ENCODE peak calls at places on chromosomes 4 and X, in nine cellular contexts. One of them, this sample, is unnamed.

GRCh38 chr4:168908093-168908492 is 102.0 kb downstream of the CBR4 start:
- DNase-seq in GM20000: no peak
- DNase-seq in fibroblast of mammary gland: peak; percentile 37
- DNase-seq in stimulated activated CD4-positive, alpha-beta T cell treated with anti-CD3 and anti-CD28 coated beads, Interleukin-4, amount 100 ng/mL, for 48 hours: no peak
- DNase-seq in RKO: peak; percentile 4
- DNase-seq in cerebellar cortex: no peak
- DNase-seq in cardiac fibroblast: peak; percentile 78
- DNase-seq in right atrium auricular region: no peak
- DNase-seq in T-helper 2 cell: no peak
- DNase-seq in this sample: no peak

GRCh38 chrX:150310881-150311280 is 52.2 kb upstream of the MAMLD1 start:
- DNase-seq in GM20000: no peak
- DNase-seq in fibroblast of mammary gland: no peak
- DNase-seq in stimulated activated CD4-positive, alpha-beta T cell treated with anti-CD3 and anti-CD28 coated beads, Interleukin-4, amount 100 ng/mL, for 48 hours: no peak
- DNase-seq in RKO: no peak
- DNase-seq in cerebellar cortex: no peak
- DNase-seq in cardiac fibroblast: no peak
- DNase-seq in right atrium auricular region: no peak
- DNase-seq in T-helper 2 cell: no peak
- DNase-seq in this sample: no peak

GRCh38 chr4:87843936-87844335 is 11.2 kb downstream of the MEPE start:
- DNase-seq in GM20000: no peak
- DNase-seq in fibroblast of mammary gland: peak; percentile 96
- DNase-seq in stimulated activated CD4-positive, alpha-beta T cell treated with anti-CD3 and anti-CD28 coated beads, Interleukin-4, amount 100 ng/mL, for 48 hours: no peak
- DNase-seq in RKO: peak; percentile 66
- DNase-seq in cerebellar cortex: peak; percentile 95
- DNase-seq in cardiac fibroblast: peak; percentile 95
- DNase-seq in right atrium auricular region: no peak
- DNase-seq in T-helper 2 cell: no peak
- DNase-seq in this sample: no peak

GRCh38 chr4:115418997-115419396 is 305.6 kb upstream of the NDST4 start:
- DNase-seq in GM20000: no peak
- DNase-seq in fibroblast of mammary gland: no peak
- DNase-seq in stimulated activated CD4-positive, alpha-beta T cell treated with anti-CD3 and anti-CD28 coated beads, Interleukin-4, amount 100 ng/mL, for 48 hours: no peak
- DNase-seq in RKO: no peak
- DNase-seq in cerebellar cortex: no peak
- DNase-seq in cardiac fibroblast: no peak
- DNase-seq in right atrium auricular region: no peak
- DNase-seq in T-helper 2 cell: no peak
- DNase-seq in this sample: no peak

GRCh38 chrX:53990201-53990600 is 54.1 kb downstream of the PHF8 start:
- DNase-seq in GM20000: no peak
- DNase-seq in fibroblast of mammary gland: no peak
- DNase-seq in stimulated activated CD4-positive, alpha-beta T cell treated with anti-CD3 and anti-CD28 coated beads, Interleukin-4, amount 100 ng/mL, for 48 hours: no peak
- DNase-seq in RKO: no peak
- DNase-seq in cerebellar cortex: no peak
- DNase-seq in cardiac fibroblast: no peak
- DNase-seq in right atrium auricular region: no peak
- DNase-seq in T-helper 2 cell: no peak
- DNase-seq in this sample: no peak

GRCh38 chr4:38743866-38744265 is 38.9 kb downstream of the TLR10 start:
- DNase-seq in GM20000: no peak
- DNase-seq in fibroblast of mammary gland: no peak
- DNase-seq in stimulated activated CD4-positive, alpha-beta T cell treated with anti-CD3 and anti-CD28 coated beads, Interleukin-4, amount 100 ng/mL, for 48 hours: no peak
- DNase-seq in RKO: no peak
- DNase-seq in cerebellar cortex: peak; percentile 9
- DNase-seq in cardiac fibroblast: peak; percentile 6
- DNase-seq in right atrium auricular region: no peak
- DNase-seq in T-helper 2 cell: no peak
- DNase-seq in this sample: no peak

GRCh38 chr4:147942729-147943128 is 210.8 kb downstream of the ARHGAP10 start:
- DNase-seq in GM20000: no peak
- DNase-seq in fibroblast of mammary gland: peak; percentile 22
- DNase-seq in stimulated activated CD4-positive, alpha-beta T cell treated with anti-CD3 and anti-CD28 coated beads, Interleukin-4, amount 100 ng/mL, for 48 hours: no peak
- DNase-seq in RKO: no peak
- DNase-seq in cerebellar cortex: no peak
- DNase-seq in cardiac fibroblast: peak; percentile 32
- DNase-seq in right atrium auricular region: no peak
- DNase-seq in T-helper 2 cell: no peak
- DNase-seq in this sample: no peak

GRCh38 chr4:139873111-139873866 is 207.7 kb downstream of the MGST2 start:
- DNase-seq in GM20000: no peak
- DNase-seq in fibroblast of mammary gland: no peak
- DNase-seq in stimulated activated CD4-positive, alpha-beta T cell treated with anti-CD3 and anti-CD28 coated beads, Interleukin-4, amount 100 ng/mL, for 48 hours: no peak
- DNase-seq in RKO: peak; percentile 14
- DNase-seq in cerebellar cortex: no peak
- DNase-seq in cardiac fibroblast: peak; percentile 28
- DNase-seq in right atrium auricular region: no peak
- DNase-seq in T-helper 2 cell: no peak
- DNase-seq in this sample: no peak

GRCh38 chr4:185113340-185113739 is 29.7 kb upstream of the SLC25A4 start:
- DNase-seq in GM20000: no peak
- DNase-seq in fibroblast of mammary gland: peak; percentile 62
- DNase-seq in stimulated activated CD4-positive, alpha-beta T cell treated with anti-CD3 and anti-CD28 coated beads, Interleukin-4, amount 100 ng/mL, for 48 hours: no peak
- DNase-seq in RKO: no peak
- DNase-seq in cerebellar cortex: no peak
- DNase-seq in cardiac fibroblast: no peak
- DNase-seq in right atrium auricular region: no peak
- DNase-seq in T-helper 2 cell: no peak
- DNase-seq in this sample: no peak

GRCh38 chr4:74618659-74619058 is 173.7 kb downstream of the AREG start:
- DNase-seq in GM20000: no peak
- DNase-seq in fibroblast of mammary gland: peak; percentile 86
- DNase-seq in stimulated activated CD4-positive, alpha-beta T cell treated with anti-CD3 and anti-CD28 coated beads, Interleukin-4, amount 100 ng/mL, for 48 hours: no peak
- DNase-seq in RKO: no peak
- DNase-seq in cerebellar cortex: no peak
- DNase-seq in cardiac fibroblast: peak; percentile 86
- DNase-seq in right atrium auricular region: no peak
- DNase-seq in T-helper 2 cell: no peak
- DNase-seq in this sample: no peak

GRCh38 chrX:53247928-53248327 is 22.9 kb upstream of the KDM5C start:
- DNase-seq in GM20000: no peak
- DNase-seq in fibroblast of mammary gland: no peak
- DNase-seq in stimulated activated CD4-positive, alpha-beta T cell treated with anti-CD3 and anti-CD28 coated beads, Interleukin-4, amount 100 ng/mL, for 48 hours: no peak
- DNase-seq in RKO: no peak
- DNase-seq in cerebellar cortex: no peak
- DNase-seq in cardiac fibroblast: no peak
- DNase-seq in right atrium auricular region: no peak
- DNase-seq in T-helper 2 cell: no peak
- DNase-seq in this sample: no peak

GRCh38 chr4:1978741-1979476 is 29.9 kb downstream of the NELFA start:
- DNase-seq in GM20000: no peak
- DNase-seq in fibroblast of mammary gland: no peak
- DNase-seq in stimulated activated CD4-positive, alpha-beta T cell treated with anti-CD3 and anti-CD28 coated beads, Interleukin-4, amount 100 ng/mL, for 48 hours: no peak
- DNase-seq in RKO: no peak
- DNase-seq in cerebellar cortex: no peak
- DNase-seq in cardiac fibroblast: no peak
- DNase-seq in right atrium auricular region: no peak
- DNase-seq in T-helper 2 cell: no peak
- DNase-seq in this sample: no peak

GRCh38 chrX:50003927-50004326 is 81.5 kb downstream of the CLCN5 start:
- DNase-seq in GM20000: no peak
- DNase-seq in fibroblast of mammary gland: no peak
- DNase-seq in stimulated activated CD4-positive, alpha-beta T cell treated with anti-CD3 and anti-CD28 coated beads, Interleukin-4, amount 100 ng/mL, for 48 hours: no peak
- DNase-seq in RKO: no peak
- DNase-seq in cerebellar cortex: no peak
- DNase-seq in cardiac fibroblast: no peak
- DNase-seq in right atrium auricular region: no peak
- DNase-seq in T-helper 2 cell: no peak
- DNase-seq in this sample: no peak

GRCh38 chrX:18931972-18932371 is 51.9 kb downstream of the PHKA2 start:
- DNase-seq in GM20000: no peak
- DNase-seq in fibroblast of mammary gland: peak; percentile 35
- DNase-seq in stimulated activated CD4-positive, alpha-beta T cell treated with anti-CD3 and anti-CD28 coated beads, Interleukin-4, amount 100 ng/mL, for 48 hours: no peak
- DNase-seq in RKO: peak; percentile 3
- DNase-seq in cerebellar cortex: peak; percentile 16
- DNase-seq in cardiac fibroblast: peak; percentile 49
- DNase-seq in right atrium auricular region: no peak
- DNase-seq in T-helper 2 cell: no peak
- DNase-seq in this sample: no peak

GRCh38 chr4:176584031-176584430 is 208.7 kb downstream of the VEGFC start:
- DNase-seq in GM20000: no peak
- DNase-seq in fibroblast of mammary gland: peak; percentile 32
- DNase-seq in stimulated activated CD4-positive, alpha-beta T cell treated with anti-CD3 and anti-CD28 coated beads, Interleukin-4, amount 100 ng/mL, for 48 hours: no peak
- DNase-seq in RKO: no peak
- DNase-seq in cerebellar cortex: no peak
- DNase-seq in cardiac fibroblast: peak; percentile 62
- DNase-seq in right atrium auricular region: no peak
- DNase-seq in T-helper 2 cell: no peak
- DNase-seq in this sample: no peak

GRCh38 chr4:25321703-25322102 is 9.1 kb downstream of the ZCCHC4 start:
- DNase-seq in GM20000: no peak
- DNase-seq in fibroblast of mammary gland: no peak
- DNase-seq in stimulated activated CD4-positive, alpha-beta T cell treated with anti-CD3 and anti-CD28 coated beads, Interleukin-4, amount 100 ng/mL, for 48 hours: no peak
- DNase-seq in RKO: no peak
- DNase-seq in cerebellar cortex: no peak
- DNase-seq in cardiac fibroblast: no peak
- DNase-seq in right atrium auricular region: no peak
- DNase-seq in T-helper 2 cell: no peak
- DNase-seq in this sample: no peak

GRCh38 chr4:76606662-76607265 is 171.7 kb downstream of the SHROOM3 start:
- DNase-seq in GM20000: no peak
- DNase-seq in fibroblast of mammary gland: peak; percentile 36
- DNase-seq in stimulated activated CD4-positive, alpha-beta T cell treated with anti-CD3 and anti-CD28 coated beads, Interleukin-4, amount 100 ng/mL, for 48 hours: no peak
- DNase-seq in RKO: no peak
- DNase-seq in cerebellar cortex: no peak
- DNase-seq in cardiac fibroblast: no peak
- DNase-seq in right atrium auricular region: no peak
- DNase-seq in T-helper 2 cell: no peak
- DNase-seq in this sample: no peak

GRCh38 chrX:43269201-43269600 is 386.9 kb upstream of the MAOA start:
- DNase-seq in GM20000: no peak
- DNase-seq in fibroblast of mammary gland: peak; percentile 5
- DNase-seq in stimulated activated CD4-positive, alpha-beta T cell treated with anti-CD3 and anti-CD28 coated beads, Interleukin-4, amount 100 ng/mL, for 48 hours: no peak
- DNase-seq in RKO: peak; percentile 2
- DNase-seq in cerebellar cortex: no peak
- DNase-seq in cardiac fibroblast: peak; percentile 2
- DNase-seq in right atrium auricular region: no peak
- DNase-seq in T-helper 2 cell: no peak
- DNase-seq in this sample: no peak

GRCh38 chrX:110987292-110987691 is 108.7 kb upstream of the PAK3 start:
- DNase-seq in GM20000: no peak
- DNase-seq in fibroblast of mammary gland: no peak
- DNase-seq in stimulated activated CD4-positive, alpha-beta T cell treated with anti-CD3 and anti-CD28 coated beads, Interleukin-4, amount 100 ng/mL, for 48 hours: no peak
- DNase-seq in RKO: no peak
- DNase-seq in cerebellar cortex: no peak
- DNase-seq in cardiac fibroblast: no peak
- DNase-seq in right atrium auricular region: no peak
- DNase-seq in T-helper 2 cell: no peak
- DNase-seq in this sample: no peak

GRCh38 chrX:53674581-53674980 is 11.9 kb downstream of the HUWE1 start:
- DNase-seq in GM20000: no peak
- DNase-seq in fibroblast of mammary gland: no peak
- DNase-seq in stimulated activated CD4-positive, alpha-beta T cell treated with anti-CD3 and anti-CD28 coated beads, Interleukin-4, amount 100 ng/mL, for 48 hours: no peak
- DNase-seq in RKO: no peak
- DNase-seq in cerebellar cortex: no peak
- DNase-seq in cardiac fibroblast: peak; percentile 26
- DNase-seq in right atrium auricular region: no peak
- DNase-seq in T-helper 2 cell: no peak
- DNase-seq in this sample: no peak

GRCh38 chrX:132463411-132463810 is 25.4 kb downstream of the MBNL3 start:
- DNase-seq in GM20000: no peak
- DNase-seq in fibroblast of mammary gland: peak; percentile 51
- DNase-seq in stimulated activated CD4-positive, alpha-beta T cell treated with anti-CD3 and anti-CD28 coated beads, Interleukin-4, amount 100 ng/mL, for 48 hours: no peak
- DNase-seq in RKO: peak; percentile 10
- DNase-seq in cerebellar cortex: no peak
- DNase-seq in cardiac fibroblast: peak; percentile 41
- DNase-seq in right atrium auricular region: no peak
- DNase-seq in T-helper 2 cell: no peak
- DNase-seq in this sample: no peak

GRCh38 chrX:42832764-42833549 is 55.0 kb upstream of the PPP1R2C start:
- DNase-seq in GM20000: no peak
- DNase-seq in fibroblast of mammary gland: no peak
- DNase-seq in stimulated activated CD4-positive, alpha-beta T cell treated with anti-CD3 and anti-CD28 coated beads, Interleukin-4, amount 100 ng/mL, for 48 hours: no peak
- DNase-seq in RKO: no peak
- DNase-seq in cerebellar cortex: no peak
- DNase-seq in cardiac fibroblast: no peak
- DNase-seq in right atrium auricular region: no peak
- DNase-seq in T-helper 2 cell: no peak
- DNase-seq in this sample: no peak

GRCh38 chr4:6892190-6892908 is 17.3 kb upstream of the TBC1D14 start:
- DNase-seq in GM20000: peak; percentile 55
- DNase-seq in fibroblast of mammary gland: peak; percentile 72
- DNase-seq in stimulated activated CD4-positive, alpha-beta T cell treated with anti-CD3 and anti-CD28 coated beads, Interleukin-4, amount 100 ng/mL, for 48 hours: no peak
- DNase-seq in RKO: no peak
- DNase-seq in cerebellar cortex: no peak
- DNase-seq in cardiac fibroblast: peak; percentile 65
- DNase-seq in right atrium auricular region: peak; percentile 62
- DNase-seq in T-helper 2 cell: no peak
- DNase-seq in this sample: peak; percentile 62

GRCh38 chr4:77157859-77158486 is 966 bp downstream of the CCNG2 start:
- DNase-seq in GM20000: peak; percentile 90
- DNase-seq in fibroblast of mammary gland: peak; percentile 74
- DNase-seq in stimulated activated CD4-positive, alpha-beta T cell treated with anti-CD3 and anti-CD28 coated beads, Interleukin-4, amount 100 ng/mL, for 48 hours: peak; percentile 48
- DNase-seq in RKO: peak; percentile 87
- DNase-seq in cerebellar cortex: peak; percentile 81
- DNase-seq in cardiac fibroblast: peak; percentile 89
- DNase-seq in right atrium auricular region: peak; percentile 83
- DNase-seq in T-helper 2 cell: peak; percentile 70
- DNase-seq in this sample: peak; percentile 92

GRCh38 chrX:16188687-16189086 is 21.4 kb downstream of the MAGEB17 start:
- DNase-seq in GM20000: no peak
- DNase-seq in fibroblast of mammary gland: peak; percentile 27
- DNase-seq in stimulated activated CD4-positive, alpha-beta T cell treated with anti-CD3 and anti-CD28 coated beads, Interleukin-4, amount 100 ng/mL, for 48 hours: no peak
- DNase-seq in RKO: peak; percentile 67
- DNase-seq in cerebellar cortex: no peak
- DNase-seq in cardiac fibroblast: peak; percentile 39
- DNase-seq in right atrium auricular region: no peak
- DNase-seq in T-helper 2 cell: no peak
- DNase-seq in this sample: no peak

GRCh38 chr4:72031868-72032619 is at the start of gene NPFFR2:
- DNase-seq in GM20000: no peak
- DNase-seq in fibroblast of mammary gland: peak; percentile 16
- DNase-seq in stimulated activated CD4-positive, alpha-beta T cell treated with anti-CD3 and anti-CD28 coated beads, Interleukin-4, amount 100 ng/mL, for 48 hours: no peak
- DNase-seq in RKO: no peak
- DNase-seq in cerebellar cortex: no peak
- DNase-seq in cardiac fibroblast: peak; percentile 33
- DNase-seq in right atrium auricular region: no peak
- DNase-seq in T-helper 2 cell: no peak
- DNase-seq in this sample: peak; percentile 48

GRCh38 chrX:46209037-46209436 is 336.2 kb downstream of the ZNF674 start:
- DNase-seq in GM20000: no peak
- DNase-seq in fibroblast of mammary gland: no peak
- DNase-seq in stimulated activated CD4-positive, alpha-beta T cell treated with anti-CD3 and anti-CD28 coated beads, Interleukin-4, amount 100 ng/mL, for 48 hours: no peak
- DNase-seq in RKO: no peak
- DNase-seq in cerebellar cortex: no peak
- DNase-seq in cardiac fibroblast: no peak
- DNase-seq in right atrium auricular region: no peak
- DNase-seq in T-helper 2 cell: no peak
- DNase-seq in this sample: no peak

GRCh38 chr4:41865981-41866798 is 69.0 kb upstream of the TMEM33 start:
- DNase-seq in GM20000: no peak
- DNase-seq in fibroblast of mammary gland: no peak
- DNase-seq in stimulated activated CD4-positive, alpha-beta T cell treated with anti-CD3 and anti-CD28 coated beads, Interleukin-4, amount 100 ng/mL, for 48 hours: no peak
- DNase-seq in RKO: no peak
- DNase-seq in cerebellar cortex: no peak
- DNase-seq in cardiac fibroblast: no peak
- DNase-seq in right atrium auricular region: no peak
- DNase-seq in T-helper 2 cell: no peak
- DNase-seq in this sample: no peak

GRCh38 chrX:133475953-133476352 is 60.7 kb upstream of the GPC4 start:
- DNase-seq in GM20000: no peak
- DNase-seq in fibroblast of mammary gland: no peak
- DNase-seq in stimulated activated CD4-positive, alpha-beta T cell treated with anti-CD3 and anti-CD28 coated beads, Interleukin-4, amount 100 ng/mL, for 48 hours: no peak
- DNase-seq in RKO: no peak
- DNase-seq in cerebellar cortex: no peak
- DNase-seq in cardiac fibroblast: no peak
- DNase-seq in right atrium auricular region: no peak
- DNase-seq in T-helper 2 cell: no peak
- DNase-seq in this sample: no peak

GRCh38 chr4:165016971-165017370 is 14.8 kb upstream of the TRIM60 start:
- DNase-seq in GM20000: no peak
- DNase-seq in fibroblast of mammary gland: peak; percentile 13
- DNase-seq in stimulated activated CD4-positive, alpha-beta T cell treated with anti-CD3 and anti-CD28 coated beads, Interleukin-4, amount 100 ng/mL, for 48 hours: no peak
- DNase-seq in RKO: peak; percentile 43
- DNase-seq in cerebellar cortex: no peak
- DNase-seq in cardiac fibroblast: no peak
- DNase-seq in right atrium auricular region: no peak
- DNase-seq in T-helper 2 cell: no peak
- DNase-seq in this sample: no peak

GRCh38 chrX:115330498-115331138 is 41.1 kb downstream of the LUZP4 start:
- DNase-seq in GM20000: peak; percentile 50
- DNase-seq in fibroblast of mammary gland: peak; percentile 76
- DNase-seq in stimulated activated CD4-positive, alpha-beta T cell treated with anti-CD3 and anti-CD28 coated beads, Interleukin-4, amount 100 ng/mL, for 48 hours: no peak
- DNase-seq in RKO: peak; percentile 72
- DNase-seq in cerebellar cortex: peak; percentile 61
- DNase-seq in cardiac fibroblast: peak; percentile 74
- DNase-seq in right atrium auricular region: no peak
- DNase-seq in T-helper 2 cell: no peak
- DNase-seq in this sample: no peak